ENCODE peak calls at places on chromosomes 11 and 22, in seven cellular contexts. V is K562, K is H1, D is HepG2, F is HCT116, P is SK-N-SH, W is GM12878. J is an unnamed sample.

GRCh38 chr11:70703141-70704052 is 305.1 kb downstream of the CTTN start:
- DNase-seq in V (no peak), K (no peak), D (peak; percentile 9), F (no peak), P (no peak), W (no peak), J (no peak)

GRCh38 chr11:102421262-102421661 is 31.3 kb downstream of the TMEM123 start:
- DNase-seq in V (no peak), K (no peak), D (no peak), F (no peak), P (no peak), W (no peak), J (no peak)

GRCh38 chr11:14258177-14258935 is 100.6 kb downstream of the RRAS2 start:
- DNase-seq in V (no peak), K (no peak), D (peak; percentile 65), F (peak; percentile 26), P (no peak), W (no peak), J (no peak)

GRCh38 chr22:40499187-40499753 is 128.9 kb downstream of the SGSM3 start:
- DNase-seq in V (peak; percentile 54), K (peak; percentile 10), D (peak; percentile 84), F (peak; percentile 79), P (peak; percentile 14), W (peak; percentile 55), J (no peak)

GRCh38 chr11:113881856-113882255 is 6.5 kb upstream of the USP28 start:
- DNase-seq in V (peak; percentile 55), K (no peak), D (no peak), F (no peak), P (no peak), W (no peak), J (no peak)

GRCh38 chr11:17161515-17161914 is 46.3 kb downstream of the PIK3C2A start:
- DNase-seq in V (no peak), K (no peak), D (no peak), F (no peak), P (no peak), W (no peak), J (no peak)

GRCh38 chr22:49737101-49737551 is 90.5 kb downstream of the BRD1 start:
- DNase-seq in V (no peak), K (no peak), D (no peak), F (no peak), P (no peak), W (no peak), J (no peak)

GRCh38 chr11:440065-441042 is 1.5 kb downstream of the ANO9 start:
- DNase-seq in V (peak; percentile 65), K (no peak), D (peak; percentile 32), F (no peak), P (peak; percentile 35), W (no peak), J (no peak)

GRCh38 chr11:71286701-71287643 is 34.6 kb upstream of the SHANK2 start:
- DNase-seq in V (no peak), K (no peak), D (peak; percentile 38), F (no peak), P (peak; percentile 61), W (no peak), J (no peak)

GRCh38 chr11:120634706-120635105 is 123.2 kb downstream of the GRIK4 start:
- DNase-seq in V (no peak), K (no peak), D (no peak), F (no peak), P (no peak), W (no peak), J (no peak)

GRCh38 chr11:123238297-123238696 is 43.2 kb upstream of the CLMP start:
- DNase-seq in V (no peak), K (no peak), D (no peak), F (no peak), P (no peak), W (no peak), J (no peak)

GRCh38 chr11:23494981-23495380 is 634.7 kb upstream of the CCDC179 start:
- DNase-seq in V (no peak), K (no peak), D (no peak), F (no peak), P (no peak), W (no peak), J (no peak)

GRCh38 chr22:40898850-40899357 is 37.0 kb upstream of the DNAJB7 start:
- DNase-seq in V (peak; percentile 35), K (no peak), D (peak; percentile 62), F (peak; percentile 23), P (peak; percentile 23), W (peak; percentile 44), J (peak; percentile 13)

GRCh38 chr11:45209904-45210699 is 63.7 kb downstream of the PRDM11 start:
- DNase-seq in V (no peak), K (no peak), D (no peak), F (no peak), P (peak; percentile 46), W (no peak), J (peak; percentile 23)

GRCh38 chr22:24154826-24155225 is 26.5 kb upstream of the SUSD2 start:
- DNase-seq in V (no peak), K (no peak), D (no peak), F (no peak), P (no peak), W (no peak), J (no peak)

GRCh38 chr11:80990885-80991284 is 1550.1 kb upstream of the TENM4 start:
- DNase-seq in V (no peak), K (no peak), D (no peak), F (no peak), P (no peak), W (no peak), J (no peak)

GRCh38 chr11:80987161-80987560 is 1546.3 kb upstream of the TENM4 start:
- DNase-seq in V (no peak), K (no peak), D (no peak), F (no peak), P (no peak), W (no peak), J (no peak)
- TF ChIP-seq YY1 in V (no peak), K (no peak), D (no peak), F (no peak), P (no peak), W (no peak), J (no peak)

DNA sequence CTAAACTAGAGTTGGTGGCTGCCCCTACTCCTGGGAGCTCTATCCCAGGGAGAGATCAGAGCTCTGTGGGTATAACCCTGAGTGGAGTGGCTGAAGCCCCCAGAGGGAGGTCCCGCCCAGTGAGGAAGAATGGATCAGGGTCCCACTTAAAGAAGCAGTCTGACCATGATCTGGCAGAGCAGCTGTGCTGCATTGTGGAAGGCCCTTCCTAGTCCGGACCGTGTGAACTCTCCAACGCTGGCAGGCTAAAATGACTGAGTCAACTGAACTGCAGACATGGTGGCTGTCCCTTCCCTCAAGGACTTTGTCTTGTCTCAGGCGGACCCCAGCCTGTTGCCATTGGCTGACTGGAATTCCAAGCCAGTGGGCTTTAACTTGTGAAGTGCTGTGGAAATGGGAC is 494.2 kb downstream of the FAM181B start:
- DNase-seq in V (no peak), K (no peak), D (no peak), F (no peak), P (no peak), W (no peak), J (no peak)
- TF ChIP-seq YY1 in V (no peak), K (no peak), D (no peak), F (no peak), P (no peak), W (no peak), J (no peak)

GRCh38 chr11:46353706-46354105 is 6.4 kb downstream of the DGKZ start:
- DNase-seq in V (no peak), K (no peak), D (no peak), F (no peak), P (no peak), W (no peak), J (no peak)
- TF ChIP-seq YY1 in V (no peak), K (no peak), D (no peak), F (no peak), P (no peak), W (no peak), J (no peak)

GRCh38 chr22:30298005-30298701 is 8.8 kb upstream of the CASTOR1 start:
- DNase-seq in V (no peak), K (no peak), D (no peak), F (no peak), P (no peak), W (no peak), J (no peak)
- TF ChIP-seq YY1 in V (no peak), K (no peak), D (no peak), F (no peak), P (no peak), W (no peak), J (no peak)

GRCh38 chr11:62054081-62054480 is 69.7 kb upstream of the INCENP start:
- DNase-seq in V (no peak), K (no peak), D (no peak), F (no peak), P (no peak), W (no peak), J (no peak)

GRCh38 chr11:62055970-62056369 is 67.8 kb upstream of the INCENP start:
- DNase-seq in V (no peak), K (no peak), D (no peak), F (no peak), P (no peak), W (no peak), J (no peak)

GRCh38 chr11:62057069-62057468 is 66.7 kb upstream of the INCENP start:
- DNase-seq in V (no peak), K (no peak), D (no peak), F (no peak), P (no peak), W (no peak), J (no peak)

GRCh38 chr11:62050716-62051115 is 73.1 kb upstream of the INCENP start:
- DNase-seq in V (no peak), K (no peak), D (no peak), F (no peak), P (no peak), W (no peak), J (no peak)

DNA sequence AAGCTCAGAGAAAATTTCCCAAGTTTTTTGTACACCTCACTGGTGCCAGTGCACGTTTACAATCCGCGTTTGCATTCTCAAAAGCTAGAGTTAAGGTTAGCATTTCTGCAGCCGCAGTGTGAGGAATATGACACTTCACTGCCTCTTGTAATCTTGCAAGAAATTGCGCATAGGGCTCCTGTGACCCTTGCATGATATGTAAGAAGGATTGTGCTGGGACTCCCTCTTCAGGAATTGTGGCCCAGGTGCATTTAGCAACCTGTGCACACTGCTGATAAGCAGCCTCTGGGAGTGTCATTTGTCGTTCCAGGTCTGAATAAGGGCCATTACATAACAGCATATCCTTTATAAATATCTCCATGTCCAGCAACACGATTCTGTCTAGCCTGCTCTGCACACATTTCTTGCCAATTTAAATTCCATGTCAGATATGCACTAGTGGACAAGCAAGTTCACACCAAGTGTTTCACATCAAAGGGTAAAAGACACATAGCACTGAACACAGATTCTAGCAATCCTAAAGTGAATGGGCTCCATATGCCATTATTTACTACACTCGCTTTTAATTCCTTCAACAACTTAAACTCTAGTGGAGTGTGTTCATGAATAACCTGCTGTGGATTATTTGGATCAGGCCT is 69.2 kb upstream of the INCENP start:
- DNase-seq in V (peak; percentile 58), K (no peak), D (peak; percentile 78), F (peak; percentile 87), P (no peak), W (no peak), J (peak; percentile 9)
- TF ChIP-seq YY1 in V (no peak), K (no peak), D (no peak), F (no peak), P (no peak), W (no peak), J (no peak)

J was measured in NT2/D1.